ENCODE peak calls at places on chromosomes 6 and 20, in eight cellular contexts. U is neural progenitor cell, G is MM.1S, Y is PC-3, E is HCT116, K is GM23338, D is SK-N-SH, M is hepatocyte. O is an unnamed sample.
A peak's percentile ranks its signal among the peaks of the same experiment; 100 is the strongest.

GRCh38 chr20:23641936-23642751 is 4.4 kb upstream of the CST3 start:
- DNase-seq in E (no peak), K (no peak), U (no peak), G (no peak), D (no peak), Y (peak; percentile 75), M (peak; percentile 62), O (no peak)

GRCh38 chr6:92762414-92763374 is 656.7 kb downstream of the EPHA7 start:
- DNase-seq in K (no peak), D (no peak), E (no peak), M (no peak), Y (peak; percentile 57), U (peak; percentile 7), G (no peak), O (no peak)

GRCh38 chr6:144161970-144162369 is 11.7 kb downstream of the STX11 start:
- DNase-seq in K (no peak), U (no peak), Y (no peak), E (no peak), G (no peak), M (no peak), D (no peak), O (no peak)

GRCh38 chr6:56984374-56984773 is 29.5 kb downstream of the BEND6 start:
- DNase-seq in E (no peak), K (no peak), Y (no peak), M (no peak), G (no peak), U (no peak), D (no peak), O (no peak)

GRCh38 chr20:62623488-62624324 is 18.6 kb upstream of the SLCO4A1 start:
- DNase-seq in K (peak; percentile 91), Y (peak; percentile 98), G (peak; percentile 90), U (peak; percentile 89), M (peak; percentile 97), D (peak; percentile 93), E (peak; percentile 73), O (peak; percentile 95)

GRCh38 chr6:79269877-79270276 is 35.4 kb upstream of the HMGN3 start:
- DNase-seq in Y (no peak), G (no peak), M (peak; percentile 49), E (no peak), D (no peak), U (no peak), K (no peak), O (no peak)

GRCh38 chr6:124294572-124294971 is 490.9 kb downstream of the NKAIN2 start:
- DNase-seq in Y (peak; percentile 22), U (no peak), M (no peak), D (no peak), K (no peak), E (no peak), G (no peak), O (no peak)

GRCh38 chr6:158799051-158799792 is 19.9 kb downstream of the EZR start:
- DNase-seq in E (no peak), U (no peak), M (peak; percentile 61), K (no peak), G (no peak), Y (peak; percentile 58), D (peak; percentile 72), O (peak; percentile 44)

GRCh38 chr20:21607971-21608735 is 94.3 kb upstream of the NKX2-2 start:
- DNase-seq in K (no peak), Y (peak; percentile 21), E (no peak), U (no peak), M (no peak), G (no peak), D (peak; percentile 28), O (no peak)

GRCh38 chr6:39342692-39343460 is 20.4 kb upstream of the KCNK16 start:
- DNase-seq in D (no peak), M (no peak), G (no peak), E (no peak), K (no peak), U (no peak), Y (no peak), O (no peak)

GRCh38 chr6:1263039-1263849 is 48.7 kb upstream of the FOXQ1 start:
- DNase-seq in E (no peak), U (no peak), K (peak; percentile 44), Y (peak; percentile 34), M (peak; percentile 44), G (no peak), D (no peak), O (no peak)

GRCh38 chr6:168238159-168238887 is 81.3 kb downstream of the DACT2 start:
- DNase-seq in K (no peak), G (no peak), M (no peak), U (no peak), Y (no peak), D (no peak), E (no peak), O (no peak)

GRCh38 chr6:73240730-73241129 is 15.4 kb upstream of the KHDC1L start:
- DNase-seq in Y (no peak), M (no peak), D (no peak), K (no peak), G (no peak), U (no peak), E (no peak), O (no peak)

GRCh38 chr6:11341867-11342266 is 109.4 kb upstream of the NEDD9 start:
- DNase-seq in E (no peak), G (no peak), Y (peak; percentile 43), U (no peak), M (no peak), D (no peak), K (no peak), O (no peak)

GRCh38 chr6:127855542-127856159 is 45.2 kb downstream of the THEMIS start:
- DNase-seq in U (peak; percentile 18), G (peak; percentile 57), K (peak; percentile 49), M (peak; percentile 46), E (no peak), D (no peak), Y (peak; percentile 58), O (no peak)

GRCh38 chr6:28371706-28372451 is 22.1 kb downstream of the ZKSCAN3 start:
- DNase-seq in K (no peak), E (no peak), D (no peak), M (no peak), G (no peak), Y (no peak), U (no peak), O (peak; percentile 19)

GRCh38 chr20:32973077-32973717 is 31.0 kb downstream of the SUN5 start:
- DNase-seq in Y (no peak), G (no peak), D (no peak), M (no peak), E (no peak), K (no peak), U (no peak), O (no peak)

GRCh38 chr6:6246539-6246938 is 73.9 kb downstream of the F13A1 start:
- DNase-seq in E (no peak), D (no peak), U (no peak), Y (no peak), G (no peak), M (no peak), K (no peak), O (peak; percentile 90)
- TF ChIP-seq EZH2phosphoT487 in E (no peak), D (no peak), U (no peak), Y (no peak), G (no peak), M (no peak), K (no peak), O (no peak)

DNA sequence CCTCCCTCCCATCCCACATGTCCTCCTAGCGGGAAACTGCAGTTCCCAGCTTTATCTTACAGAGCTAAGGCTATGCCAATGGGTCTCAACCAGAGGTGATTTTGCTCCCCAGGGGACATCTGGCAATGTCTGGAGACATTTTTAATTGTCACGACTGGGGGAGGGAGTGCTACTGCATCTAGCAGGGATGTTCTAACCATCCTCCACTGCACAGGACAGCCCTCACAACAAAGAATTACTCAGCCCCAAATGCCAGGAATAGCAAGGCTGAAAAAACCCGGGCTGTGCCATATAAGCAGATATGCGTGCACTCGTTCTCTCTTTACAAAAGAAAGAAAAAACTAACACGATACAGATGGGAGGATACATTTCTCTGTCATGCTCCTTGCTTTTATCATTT is 8.5 kb downstream of the MRPS18A start:
- DNase-seq in G (no peak), K (no peak), E (no peak), M (no peak), Y (no peak), U (no peak), D (no peak), O (no peak)
- H3K36me3 ChIP-seq in G (no peaks in the 10 kb centered on the region), K (peaks cover 8% of the 10 kb centered on the region), E (peaks cover 29% of the 10 kb centered on the region), M (no peaks in the 10 kb centered on the region), Y (peaks cover 56% of the 10 kb centered on the region), U (no peaks in the 10 kb centered on the region), D (peaks cover 76% of the 10 kb centered on the region), O (peaks cover 96% of the 10 kb centered on the region)

GRCh38 chr6:125918681-125919566 is 37.6 kb upstream of the HINT3 start:
- DNase-seq in G (peak; percentile 82), E (no peak), M (peak; percentile 55), U (no peak), K (peak; percentile 40), Y (peak; percentile 79), D (no peak), O (no peak)

GRCh38 chr6:125918230-125918629 is 38.3 kb upstream of the HINT3 start:
- DNase-seq in G (no peak), U (peak; percentile 13), E (no peak), D (no peak), Y (no peak), K (peak; percentile 20), M (no peak), O (no peak)

GRCh38 chr6:125922322-125922860 is 34.2 kb upstream of the HINT3 start:
- DNase-seq in K (no peak), D (no peak), U (no peak), Y (peak; percentile 59), M (no peak), G (no peak), E (no peak), O (no peak)

GRCh38 chr6:125923371-125923877 is 33.1 kb upstream of the HINT3 start:
- DNase-seq in Y (no peak), K (no peak), G (no peak), M (no peak), U (no peak), D (no peak), E (no peak), O (no peak)

DNA sequence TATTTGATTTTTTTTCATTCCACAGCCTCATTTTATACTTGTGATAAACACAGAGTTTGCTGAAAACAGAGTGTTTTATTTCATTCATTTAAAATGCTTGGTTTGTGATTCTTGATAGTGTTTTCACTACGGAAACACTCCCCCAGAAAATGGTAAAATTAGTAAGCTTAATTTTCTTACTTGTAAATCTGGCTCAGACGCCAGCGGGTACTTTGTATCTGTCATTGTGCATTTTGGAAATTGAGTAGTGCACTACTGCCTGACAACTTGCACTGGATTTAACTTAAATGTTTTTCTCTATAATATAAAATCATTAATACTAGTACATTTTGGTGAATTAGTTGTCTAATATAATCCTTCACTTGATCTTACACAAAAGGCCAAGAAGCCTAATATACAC is 37.0 kb upstream of the HINT3 start:
- DNase-seq in G (no peak), E (no peak), D (no peak), Y (no peak), M (no peak), K (no peak), U (no peak), O (no peak)
- TF ChIP-seq CTCF in G (no peak), E (no peak), D (no peak), Y (no peak), M (no peak), K (no peak), U (no peak), O (no peak)

DNA sequence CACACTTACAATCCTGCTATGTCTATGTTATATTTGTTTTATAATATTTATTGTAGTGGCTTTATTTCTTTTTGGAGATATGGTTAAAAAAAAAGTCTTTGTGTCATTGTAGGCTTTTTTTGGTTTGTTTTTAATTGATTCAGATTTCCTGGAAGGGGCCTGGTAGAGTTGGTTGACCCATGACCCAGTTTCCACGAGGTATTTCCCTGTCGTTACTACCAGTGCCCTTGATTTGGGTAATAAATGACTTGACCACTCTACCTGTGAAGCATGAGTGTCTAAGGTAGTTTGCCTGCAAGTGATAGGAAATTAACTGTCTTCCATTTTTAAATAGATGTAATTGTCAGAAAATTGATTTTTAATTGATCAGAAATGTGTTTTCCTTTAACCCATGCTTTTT is 121.0 kb downstream of the JARID2 start:
- DNase-seq in Y (no peak), G (no peak), M (no peak), U (no peak), D (no peak), K (no peak), E (no peak), O (no peak)
- TF ChIP-seq EZH2phosphoT487 in Y (no peak), G (no peak), M (no peak), U (no peak), D (no peak), K (no peak), E (no peak), O (no peak)

O was measured in OCI-LY7.